ENCODE peak calls at places on chromosomes 12 and 14, in nine cellular contexts. One of them, this sample, is unnamed.

GRCh38 chr14:49052516-49052915 is 533.7 kb downstream of the RPS29 start:
- DNase-seq in Peyer's patch: no peak
- DNase-seq in CD14-positive monocyte: no peak
- DNase-seq in AG10803: peak
- DNase-seq in suprapubic skin: no peak
- DNase-seq in neural crest cell: no peak
- DNase-seq in gastrocnemius medialis: no peak
- DNase-seq in AG09319: no peak
- DNase-seq in HL-60: no peak
- DNase-seq in this sample: no peak

GRCh38 chr14:94880805-94881204 is 110.9 kb upstream of the GSC start:
- DNase-seq in Peyer's patch: no peak
- DNase-seq in CD14-positive monocyte: no peak
- DNase-seq in AG10803: no peak
- DNase-seq in suprapubic skin: no peak
- DNase-seq in neural crest cell: no peak
- DNase-seq in gastrocnemius medialis: no peak
- DNase-seq in AG09319: no peak
- DNase-seq in HL-60: no peak
- DNase-seq in this sample: no peak

GRCh38 chr12:96134200-96134599 is 60.0 kb upstream of the ELK3 start:
- DNase-seq in Peyer's patch: no peak
- DNase-seq in CD14-positive monocyte: no peak
- DNase-seq in AG10803: no peak
- DNase-seq in suprapubic skin: no peak
- DNase-seq in neural crest cell: no peak
- DNase-seq in gastrocnemius medialis: no peak
- DNase-seq in AG09319: no peak
- DNase-seq in HL-60: no peak
- DNase-seq in this sample: no peak

GRCh38 chr12:117514016-117514415 is 152.6 kb upstream of the NOS1 start:
- DNase-seq in Peyer's patch: no peak
- DNase-seq in CD14-positive monocyte: no peak
- DNase-seq in AG10803: peak
- DNase-seq in suprapubic skin: no peak
- DNase-seq in neural crest cell: no peak
- DNase-seq in gastrocnemius medialis: no peak
- DNase-seq in AG09319: no peak
- DNase-seq in HL-60: no peak
- DNase-seq in this sample: no peak

GRCh38 chr12:8609061-8609570 is 3.5 kb downstream of the AICDA start:
- DNase-seq in Peyer's patch: no peak
- DNase-seq in CD14-positive monocyte: no peak
- DNase-seq in AG10803: peak
- DNase-seq in suprapubic skin: no peak
- DNase-seq in neural crest cell: peak
- DNase-seq in gastrocnemius medialis: no peak
- DNase-seq in AG09319: peak
- DNase-seq in HL-60: peak
- DNase-seq in this sample: no peak

GRCh38 chr14:33062881-33063280 is 124.2 kb downstream of the NPAS3 start:
- DNase-seq in Peyer's patch: no peak
- DNase-seq in CD14-positive monocyte: no peak
- DNase-seq in AG10803: peak
- DNase-seq in suprapubic skin: no peak
- DNase-seq in neural crest cell: no peak
- DNase-seq in gastrocnemius medialis: no peak
- DNase-seq in AG09319: no peak
- DNase-seq in HL-60: no peak
- DNase-seq in this sample: no peak

GRCh38 chr12:52058631-52059324 is 7.5 kb downstream of the NR4A1 start:
- DNase-seq in Peyer's patch: no peak
- DNase-seq in CD14-positive monocyte: no peak
- DNase-seq in AG10803: no peak
- DNase-seq in suprapubic skin: no peak
- DNase-seq in neural crest cell: no peak
- DNase-seq in gastrocnemius medialis: peak
- DNase-seq in AG09319: no peak
- DNase-seq in HL-60: no peak
- DNase-seq in this sample: no peak

GRCh38 chr12:57750561-57751431 is 1.3 kb downstream of the CDK4 start:
- DNase-seq in Peyer's patch: no peak
- DNase-seq in CD14-positive monocyte: no peak
- DNase-seq in AG10803: no peak
- DNase-seq in suprapubic skin: no peak
- DNase-seq in neural crest cell: no peak
- DNase-seq in gastrocnemius medialis: no peak
- DNase-seq in AG09319: no peak
- DNase-seq in HL-60: no peak
- DNase-seq in this sample: no peak

GRCh38 chr12:3680919-3681594 is 71.9 kb downstream of the CRACR2A start:
- DNase-seq in Peyer's patch: no peak
- DNase-seq in CD14-positive monocyte: no peak
- DNase-seq in AG10803: peak
- DNase-seq in suprapubic skin: no peak
- DNase-seq in neural crest cell: no peak
- DNase-seq in gastrocnemius medialis: no peak
- DNase-seq in AG09319: no peak
- DNase-seq in HL-60: no peak
- DNase-seq in this sample: no peak

GRCh38 chr12:75759842-75760260 is 248.4 kb upstream of the KRR1 start:
- DNase-seq in Peyer's patch: no peak
- DNase-seq in CD14-positive monocyte: no peak
- DNase-seq in AG10803: peak
- DNase-seq in suprapubic skin: no peak
- DNase-seq in neural crest cell: no peak
- DNase-seq in gastrocnemius medialis: no peak
- DNase-seq in AG09319: no peak
- DNase-seq in HL-60: no peak
- DNase-seq in this sample: no peak

GRCh38 chr14:95250936-95251335 is 68.8 kb downstream of the CLMN start:
- DNase-seq in Peyer's patch: no peak
- DNase-seq in CD14-positive monocyte: no peak
- DNase-seq in AG10803: no peak
- DNase-seq in suprapubic skin: no peak
- DNase-seq in neural crest cell: no peak
- DNase-seq in gastrocnemius medialis: no peak
- DNase-seq in AG09319: no peak
- DNase-seq in HL-60: no peak
- DNase-seq in this sample: no peak

GRCh38 chr12:109573914-109574244 is 285 bp downstream of the MVK start:
- DNase-seq in Peyer's patch: no peak
- DNase-seq in CD14-positive monocyte: no peak
- DNase-seq in AG10803: no peak
- DNase-seq in suprapubic skin: no peak
- DNase-seq in neural crest cell: no peak
- DNase-seq in gastrocnemius medialis: no peak
- DNase-seq in AG09319: no peak
- DNase-seq in HL-60: no peak
- DNase-seq in this sample: no peak

GRCh38 chr12:2895511-2895910 is 4.8 kb downstream of the TULP3 start:
- DNase-seq in Peyer's patch: no peak
- DNase-seq in CD14-positive monocyte: no peak
- DNase-seq in AG10803: no peak
- DNase-seq in suprapubic skin: no peak
- DNase-seq in neural crest cell: no peak
- DNase-seq in gastrocnemius medialis: no peak
- DNase-seq in AG09319: no peak
- DNase-seq in HL-60: no peak
- DNase-seq in this sample: no peak

GRCh38 chr14:72818998-72819397 is 74.9 kb downstream of the DPF3 start:
- DNase-seq in Peyer's patch: no peak
- DNase-seq in CD14-positive monocyte: no peak
- DNase-seq in AG10803: no peak
- DNase-seq in suprapubic skin: no peak
- DNase-seq in neural crest cell: no peak
- DNase-seq in gastrocnemius medialis: no peak
- DNase-seq in AG09319: no peak
- DNase-seq in HL-60: no peak
- DNase-seq in this sample: no peak
- TF ChIP-seq CTCF in Peyer's patch: no peak
- TF ChIP-seq CTCF in CD14-positive monocyte: no peak
- TF ChIP-seq CTCF in AG10803: no peak
- TF ChIP-seq CTCF in suprapubic skin: no peak
- TF ChIP-seq CTCF in neural crest cell: no peak
- TF ChIP-seq CTCF in gastrocnemius medialis: no peak
- TF ChIP-seq CTCF in AG09319: no peak
- TF ChIP-seq CTCF in HL-60: no peak
- TF ChIP-seq CTCF in this sample: no peak

GRCh38 chr14:27528328-27528727 is 930.5 kb upstream of the NOVA1 start:
- DNase-seq in Peyer's patch: no peak
- DNase-seq in CD14-positive monocyte: no peak
- DNase-seq in AG10803: peak
- DNase-seq in suprapubic skin: no peak
- DNase-seq in neural crest cell: no peak
- DNase-seq in gastrocnemius medialis: no peak
- DNase-seq in AG09319: no peak
- DNase-seq in HL-60: no peak
- DNase-seq in this sample: no peak
- TF ChIP-seq CTCF in Peyer's patch: no peak
- TF ChIP-seq CTCF in CD14-positive monocyte: no peak
- TF ChIP-seq CTCF in AG10803: peak
- TF ChIP-seq CTCF in suprapubic skin: no peak
- TF ChIP-seq CTCF in neural crest cell: peak
- TF ChIP-seq CTCF in gastrocnemius medialis: no peak
- TF ChIP-seq CTCF in AG09319: peak
- TF ChIP-seq CTCF in HL-60: peak
- TF ChIP-seq CTCF in this sample: peak

GRCh38 chr12:73517859-73518258 is 1019.8 kb upstream of the ATXN7L3B start:
- DNase-seq in Peyer's patch: no peak
- DNase-seq in CD14-positive monocyte: no peak
- DNase-seq in AG10803: no peak
- DNase-seq in suprapubic skin: no peak
- DNase-seq in neural crest cell: no peak
- DNase-seq in gastrocnemius medialis: no peak
- DNase-seq in AG09319: no peak
- DNase-seq in HL-60: no peak
- DNase-seq in this sample: no peak

GRCh38 chr12:73514672-73515071 is 1023.0 kb upstream of the ATXN7L3B start:
- DNase-seq in Peyer's patch: no peak
- DNase-seq in CD14-positive monocyte: no peak
- DNase-seq in AG10803: no peak
- DNase-seq in suprapubic skin: no peak
- DNase-seq in neural crest cell: no peak
- DNase-seq in gastrocnemius medialis: no peak
- DNase-seq in AG09319: no peak
- DNase-seq in HL-60: no peak
- DNase-seq in this sample: no peak
- TF ChIP-seq CTCF in Peyer's patch: no peak
- TF ChIP-seq CTCF in CD14-positive monocyte: no peak
- TF ChIP-seq CTCF in AG10803: no peak
- TF ChIP-seq CTCF in suprapubic skin: no peak
- TF ChIP-seq CTCF in neural crest cell: peak
- TF ChIP-seq CTCF in gastrocnemius medialis: no peak
- TF ChIP-seq CTCF in AG09319: no peak
- TF ChIP-seq CTCF in HL-60: no peak
- TF ChIP-seq CTCF in this sample: peak

GRCh38 chr12:49974231-49974675 is 1.5 kb downstream of the AQP6 start:
- DNase-seq in Peyer's patch: no peak
- DNase-seq in CD14-positive monocyte: peak
- DNase-seq in AG10803: peak
- DNase-seq in suprapubic skin: no peak
- DNase-seq in neural crest cell: peak
- DNase-seq in gastrocnemius medialis: peak
- DNase-seq in AG09319: peak
- DNase-seq in HL-60: no peak
- DNase-seq in this sample: no peak
- TF ChIP-seq CTCF in Peyer's patch: no peak
- TF ChIP-seq CTCF in CD14-positive monocyte: peak
- TF ChIP-seq CTCF in AG10803: peak
- TF ChIP-seq CTCF in suprapubic skin: peak
- TF ChIP-seq CTCF in neural crest cell: peak
- TF ChIP-seq CTCF in gastrocnemius medialis: no peak
- TF ChIP-seq CTCF in AG09319: peak
- TF ChIP-seq CTCF in HL-60: no peak
- TF ChIP-seq CTCF in this sample: peak